ENCODE peak calls at places on chromosomes 3 and 15, in eight cellular contexts. C is AG09319, U is stomach, G is B cell, S is dorsolateral prefrontal cortex, V is neural crest cell, A is fibroblast of lung, D is breast epithelium. N is an unnamed sample.

GRCh38 chr15:39244776-39245175 is 336.1 kb upstream of the THBS1 start:
- DNase-seq in C (no peak), U (no peak), G (no peak), S (no peak), V (no peak), A (no peak), D (no peak), N (no peak)

GRCh38 chr3:53675942-53676341 is 170.3 kb downstream of the CHDH start:
- DNase-seq in C (no peak), U (no peak), G (no peak), S (no peak), V (no peak), A (no peak), D (no peak), N (no peak)

GRCh38 chr15:78808550-78808949 is 2.7 kb downstream of the ADAMTS7 start:
- DNase-seq in C (no peak), U (no peak), G (peak; percentile 42), S (no peak), V (no peak), A (peak; percentile 56), D (no peak), N (no peak)

GRCh38 chr15:74857082-74857655 is 14.2 kb upstream of the ULK3 start:
- DNase-seq in C (no peak), U (peak; percentile 55), G (peak; percentile 53), S (no peak), V (no peak), A (no peak), D (no peak), N (no peak)

GRCh38 chr3:39154323-39155021 is 1.1 kb upstream of the CSRNP1 start:
- DNase-seq in C (no peak), U (no peak), G (no peak), S (no peak), V (no peak), A (no peak), D (no peak), N (no peak)

GRCh38 chr15:64597469-64597806 is 137.1 kb downstream of the ZNF609 start:
- DNase-seq in C (no peak), U (no peak), G (no peak), S (no peak), V (no peak), A (no peak), D (no peak), N (no peak)

GRCh38 chr15:75729304-75730069 is 16.8 kb upstream of the CSPG4 start:
- DNase-seq in C (no peak), U (no peak), G (no peak), S (no peak), V (no peak), A (no peak), D (no peak), N (no peak)

GRCh38 chr3:58085616-58086015 is 77.4 kb downstream of the FLNB start:
- DNase-seq in C (no peak), U (no peak), G (peak; percentile 43), S (no peak), V (no peak), A (no peak), D (no peak), N (no peak)

GRCh38 chr15:89452330-89452836 is 44.0 kb downstream of the RHCG start:
- DNase-seq in C (no peak), U (no peak), G (no peak), S (no peak), V (no peak), A (no peak), D (no peak), N (no peak)

GRCh38 chr15:76337047-76337738 is 620 bp downstream of the ISL2 start:
- DNase-seq in C (no peak), U (no peak), G (peak; percentile 40), S (no peak), V (peak; percentile 16), A (peak; percentile 45), D (no peak), N (no peak)

GRCh38 chr3:19267040-19267439 is 118.7 kb downstream of the KCNH8 start:
- DNase-seq in C (no peak), U (no peak), G (no peak), S (no peak), V (no peak), A (no peak), D (no peak), N (no peak)

GRCh38 chr3:39112535-39112934 is 5.1 kb downstream of the TTC21A start:
- DNase-seq in C (no peak), U (no peak), G (no peak), S (no peak), V (no peak), A (no peak), D (no peak), N (no peak)

GRCh38 chr3:183378008-183378407 is 50.4 kb downstream of the MCF2L2 start:
- DNase-seq in C (no peak), U (no peak), G (no peak), S (no peak), V (no peak), A (no peak), D (no peak), N (no peak)

GRCh38 chr15:79088426-79089205 is 2.0 kb downstream of the RASGRF1 start:
- DNase-seq in C (no peak), U (no peak), G (no peak), S (no peak), V (no peak), A (no peak), D (no peak), N (no peak)

GRCh38 chr3:156449712-156450574 is 105.0 kb downstream of the SSR3 start:
- DNase-seq in C (no peak), U (no peak), G (peak; percentile 6), S (no peak), V (no peak), A (peak; percentile 47), D (no peak), N (no peak)

GRCh38 chr3:172307143-172307560 is 141.1 kb downstream of the GHSR start:
- DNase-seq in C (no peak), U (no peak), G (no peak), S (no peak), V (no peak), A (peak; percentile 42), D (no peak), N (no peak)

GRCh38 chr15:55196011-55196410 is 730 bp downstream of the RSL24D1 start:
- DNase-seq in C (no peak), U (no peak), G (no peak), S (no peak), V (no peak), A (peak; percentile 14), D (no peak), N (no peak)

GRCh38 chr3:67094769-67095168 is 96.7 kb downstream of the KBTBD8 start:
- DNase-seq in C (no peak), U (no peak), G (no peak), S (no peak), V (no peak), A (peak; percentile 28), D (no peak), N (no peak)

GRCh38 chr3:38411591-38411990 is 42.1 kb upstream of the ACVR2B start:
- DNase-seq in C (no peak), U (no peak), G (no peak), S (no peak), V (no peak), A (no peak), D (no peak), N (no peak)

GRCh38 chr15:95922431-95922830 is 408.1 kb upstream of the NR2F2 start:
- DNase-seq in C (no peak), U (no peak), G (no peak), S (no peak), V (no peak), A (no peak), D (no peak), N (no peak)

GRCh38 chr3:134250717-134251220 is at the start of gene RYK:
- DNase-seq in C (peak; percentile 34), U (peak; percentile 84), G (peak; percentile 93), S (peak; percentile 87), V (peak; percentile 80), A (peak; percentile 66), D (peak; percentile 76), N (peak; percentile 80)

GRCh38 chr3:62211675-62212429 is 161.5 kb downstream of the FEZF2 start:
- DNase-seq in C (no peak), U (no peak), G (no peak), S (no peak), V (no peak), A (no peak), D (no peak), N (no peak)
- TF ChIP-seq CTCF in C (peak; percentile 4), U (no peak), G (no peak), S (no peak), V (peak; percentile 30), A (peak; percentile 18), D (no peak), N (peak; percentile 15)

DNA sequence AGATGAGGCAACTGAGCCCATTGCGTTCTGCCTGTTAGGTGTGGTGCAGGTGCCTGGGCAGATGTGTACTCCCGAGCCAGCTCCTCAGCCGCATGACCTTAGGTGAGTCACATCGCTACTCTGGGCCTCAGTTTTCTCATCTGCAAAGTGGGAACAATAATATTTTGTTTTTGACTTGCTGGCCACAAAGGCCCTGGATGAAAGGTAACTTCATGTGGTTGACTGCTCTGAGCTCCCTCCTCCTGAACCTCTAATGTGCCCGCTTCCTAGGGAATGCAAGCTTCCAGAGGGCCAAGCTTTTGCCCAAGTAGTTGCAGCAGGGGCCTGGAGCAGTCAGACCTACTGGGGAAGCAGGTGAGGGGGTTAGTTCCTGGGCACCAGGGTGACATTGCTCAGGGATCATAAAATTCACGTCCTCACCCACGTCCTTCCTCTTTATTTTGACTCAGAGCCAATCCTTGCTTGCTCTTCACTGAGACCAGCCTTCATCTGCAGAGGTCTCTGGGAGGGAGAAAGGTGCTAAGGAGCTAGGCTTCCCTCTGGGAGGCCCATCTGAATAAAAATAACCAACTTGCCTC is 149.0 kb upstream of the TLE3 start:
- DNase-seq in C (no peak), U (no peak), G (no peak), S (no peak), V (no peak), A (no peak), D (peak; percentile 19), N (no peak)
- TF ChIP-seq CTCF in C (no peak), U (no peak), G (no peak), S (no peak), V (no peak), A (no peak), D (no peak), N (no peak)

DNA sequence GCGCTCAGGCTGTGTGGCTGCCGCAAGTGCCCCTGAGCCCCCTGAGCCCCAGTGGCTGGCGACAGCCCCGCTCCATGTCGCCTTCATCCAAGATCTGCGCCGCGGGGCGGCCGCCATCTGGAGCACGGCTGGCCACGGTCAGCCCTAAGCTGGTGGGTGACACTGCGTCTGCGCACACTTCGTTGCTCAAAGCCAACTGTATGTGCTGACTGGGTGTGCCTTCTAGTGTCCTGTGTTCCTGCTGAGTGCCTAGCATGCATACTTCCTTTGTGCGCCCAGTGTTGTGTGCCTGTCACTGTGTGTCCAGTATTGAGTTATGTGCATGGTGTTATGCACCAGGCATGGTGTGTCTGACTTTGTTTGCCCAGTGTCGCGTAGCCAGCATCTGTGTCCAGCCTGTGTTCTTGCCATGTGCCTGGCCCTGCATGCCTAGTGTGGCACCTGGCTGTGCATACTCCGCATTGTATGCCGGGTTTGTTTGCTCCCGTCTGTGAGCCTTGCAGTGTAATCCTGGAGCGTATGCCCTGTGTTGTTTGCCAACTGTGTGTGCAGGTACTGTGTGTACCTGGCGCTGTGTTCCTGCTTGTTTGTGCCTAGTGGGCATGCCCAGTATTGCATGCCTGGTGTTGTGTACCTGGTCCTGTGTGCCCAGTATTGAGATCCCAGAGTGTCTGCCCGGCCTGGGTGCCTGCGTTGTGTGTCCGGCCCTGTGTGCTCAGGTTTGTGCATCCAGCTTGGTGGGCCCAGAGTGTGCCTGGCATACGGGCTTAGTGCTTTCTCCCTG is 54.7 kb upstream of the CHRNA7 start:
- DNase-seq in C (no peak), U (no peak), G (no peak), S (peak; percentile 64), V (no peak), A (peak; percentile 3), D (no peak), N (no peak)
- TF ChIP-seq CTCF in C (no peak), U (no peak), G (no peak), S (no peak), V (peak; percentile 44), A (no peak), D (no peak), N (peak; percentile 35)

GRCh38 chr15:63403254-63403945 is 21.8 kb upstream of the CA12 start:
- DNase-seq in C (no peak), U (no peak), G (no peak), S (no peak), V (no peak), A (peak; percentile 23), D (no peak), N (no peak)
- TF ChIP-seq CTCF in C (no peak), U (no peak), G (no peak), S (no peak), V (no peak), A (no peak), D (no peak), N (no peak)